ENCODE peak calls at places on chromosome 15, in eight cellular contexts. L, J, D, F, K, Z, C and E are unnamed samples.

GRCh38 chr15:49622561-49622960 is 1.7 kb downstream of the DTWD1 start:
- DNase-seq in L (no peak), J (peak; percentile 49), D (no peak), F (no peak), K (no peak), Z (peak; percentile 17), C (no peak), E (no peak)

GRCh38 chr15:99100245-99101173 is 4.4 kb upstream of the SYNM start:
- DNase-seq in L (peak; percentile 50), J (peak; percentile 74), D (peak; percentile 71), F (peak; percentile 83), K (peak; percentile 93), Z (peak; percentile 61), C (peak; percentile 84), E (peak; percentile 65)

GRCh38 chr15:71080705-71081104 is 34.6 kb upstream of the THSD4 start:
- DNase-seq in L (peak; percentile 85), J (peak; percentile 93), D (no peak), F (no peak), K (no peak), Z (peak; percentile 61), C (no peak), E (no peak)

GRCh38 chr15:26838742-26839460 is 28.0 kb upstream of the GABRA5 start:
- DNase-seq in L (no peak), J (no peak), D (no peak), F (peak; percentile 25), K (peak; percentile 54), Z (no peak), C (no peak), E (no peak)

GRCh38 chr15:86483936-86484335 is 404.3 kb downstream of the AGBL1 start:
- DNase-seq in L (no peak), J (no peak), D (no peak), F (no peak), K (no peak), Z (no peak), C (no peak), E (no peak)

GRCh38 chr15:31459011-31459748 is 132.5 kb downstream of the KLF13 start:
- DNase-seq in L (peak; percentile 87), J (no peak), D (no peak), F (no peak), K (no peak), Z (no peak), C (no peak), E (no peak)

GRCh38 chr15:47185222-47185800 is 532.0 kb upstream of the SEMA6D start:
- DNase-seq in L (no peak), J (no peak), D (no peak), F (no peak), K (no peak), Z (no peak), C (no peak), E (no peak)

GRCh38 chr15:71743861-71744382 is 66.4 kb upstream of the NR2E3 start:
- DNase-seq in L (peak; percentile 21), J (peak; percentile 64), D (peak; percentile 72), F (peak; percentile 64), K (peak; percentile 70), Z (peak; percentile 56), C (no peak), E (no peak)

GRCh38 chr15:47861186-47861585 is 143.9 kb downstream of the SEMA6D start:
- DNase-seq in L (no peak), J (no peak), D (no peak), F (no peak), K (no peak), Z (no peak), C (no peak), E (no peak)

GRCh38 chr15:64665179-64665578 is 110.2 kb downstream of the RBPMS2 start:
- DNase-seq in L (no peak), J (no peak), D (no peak), F (no peak), K (no peak), Z (no peak), C (no peak), E (no peak)

GRCh38 chr15:47870956-47871625 is 153.8 kb downstream of the SEMA6D start:
- DNase-seq in L (peak; percentile 12), J (peak; percentile 56), D (no peak), F (peak; percentile 88), K (no peak), Z (peak; percentile 82), C (no peak), E (no peak)

GRCh38 chr15:40322531-40323238 is 807 bp upstream of the INAFM2 start:
- DNase-seq in L (no peak), J (peak; percentile 49), D (no peak), F (no peak), K (no peak), Z (peak; percentile 40), C (no peak), E (no peak)

GRCh38 chr15:27623560-27624305 is 475.4 kb downstream of the OCA2 start:
- DNase-seq in L (no peak), J (no peak), D (no peak), F (no peak), K (no peak), Z (no peak), C (no peak), E (no peak)

GRCh38 chr15:20367093-20367492 is 174.5 kb downstream of the GOLGA6L6 start:
- DNase-seq in L (no peak), J (no peak), D (no peak), F (no peak), K (no peak), Z (no peak), C (no peak), E (no peak)
- TF ChIP-seq CTCF in L (no peak), J (no peak), D (no peak), F (no peak), K (no peak), Z (no peak), C (no peak), E (no peak)

GRCh38 chr15:83207622-83208356 is at the start of gene HDGFL3:
- DNase-seq in L (peak; percentile 57), J (peak; percentile 68), D (peak; percentile 47), F (peak; percentile 59), K (peak; percentile 73), Z (peak; percentile 70), C (peak; percentile 69), E (peak; percentile 17)
- TF ChIP-seq CTCF in L (no peak), J (no peak), D (no peak), F (peak; percentile 35), K (no peak), Z (peak; percentile 8), C (no peak), E (no peak)

GRCh38 chr15:60840306-60840702 is 361.4 kb upstream of the ICE2 start:
- DNase-seq in L (no peak), J (peak; percentile 10), D (no peak), F (no peak), K (peak; percentile 12), Z (peak; percentile 34), C (no peak), E (no peak)
- TF ChIP-seq CTCF in L (no peak), J (peak; percentile 26), D (no peak), F (no peak), K (no peak), Z (no peak), C (no peak), E (no peak)

GRCh38 chr15:41416162-41416741 is 643 bp upstream of the RTF1 start:
- DNase-seq in L (no peak), J (no peak), D (no peak), F (no peak), K (no peak), Z (no peak), C (no peak), E (no peak)

GRCh38 chr15:41411441-41411840 is 5.5 kb upstream of the RTF1 start:
- DNase-seq in L (no peak), J (no peak), D (no peak), F (no peak), K (no peak), Z (no peak), C (no peak), E (no peak)

GRCh38 chr15:41416742-41417417 is at the start of gene RTF1:
- DNase-seq in L (peak; percentile 85), J (peak; percentile 93), D (peak; percentile 88), F (peak; percentile 93), K (peak; percentile 98), Z (peak; percentile 89), C (peak; percentile 97), E (peak; percentile 89)

GRCh38 chr15:41407341-41407740 is 5.0 kb upstream of the NDUFAF1 start:
- DNase-seq in L (no peak), J (no peak), D (no peak), F (no peak), K (no peak), Z (no peak), C (no peak), E (no peak)

GRCh38 chr15:41411031-41411430 is 5.9 kb upstream of the RTF1 start:
- DNase-seq in L (no peak), J (no peak), D (no peak), F (no peak), K (no peak), Z (no peak), C (no peak), E (no peak)
- TF ChIP-seq CTCF in L (no peak), J (no peak), D (no peak), F (no peak), K (no peak), Z (no peak), C (no peak), E (no peak)

DNA sequence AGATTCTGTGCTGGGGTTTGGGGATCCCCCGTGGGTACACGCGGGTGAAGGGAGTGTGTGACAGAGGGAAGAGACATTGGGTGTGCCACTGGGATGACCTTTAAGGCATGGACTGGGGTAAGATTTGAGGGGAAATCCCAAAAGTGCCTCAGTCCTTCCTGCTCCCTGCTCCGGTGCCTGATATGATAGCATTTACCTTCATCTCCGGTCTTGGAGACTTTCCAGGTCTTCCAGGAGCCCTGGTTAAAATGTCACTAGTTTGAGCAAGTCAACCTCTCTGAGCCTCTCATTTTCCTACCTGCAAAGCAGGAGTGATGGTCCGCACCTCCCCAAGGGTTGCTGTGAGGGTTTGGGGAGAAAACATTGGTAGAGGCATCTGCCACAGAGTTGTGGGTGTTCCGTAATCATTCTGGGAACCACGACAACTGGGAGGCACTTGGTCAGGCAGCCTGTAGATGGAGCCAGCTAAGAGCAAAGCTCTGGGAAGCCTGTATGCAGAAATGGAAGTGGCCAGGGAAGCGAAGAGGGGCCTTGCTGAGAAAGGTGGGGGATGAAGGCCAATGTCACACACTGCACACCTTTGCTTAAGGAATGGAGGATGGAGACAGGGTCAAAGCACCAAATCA is 33.9 kb upstream of the KIF23 start:
- DNase-seq in L (no peak), J (peak; percentile 32), D (no peak), F (peak; percentile 13), K (no peak), Z (no peak), C (no peak), E (no peak)
- TF ChIP-seq CTCF in L (peak; percentile 16), J (peak; percentile 24), D (no peak), F (peak; percentile 47), K (peak; percentile 55), Z (peak; percentile 39), C (no peak), E (no peak)